ENCODE peak calls at places on chromosomes 1 and 21, in eight cellular contexts. V is NCI-H146, Q is fibroblast of mammary gland, W is T follicular helper cell, Y is H9, H is HCT116, P is HS-5, I is SJSA1. Z is an unnamed sample.

GRCh38 chr1:64043976-64044375 is 159.4 kb upstream of the UBE2U start:
- DNase-seq in V (no peak), Q (peak; percentile 94), Y (no peak), H (no peak), I (no peak), P (peak; percentile 25), W (no peak), Z (no peak)

GRCh38 chr1:231990388-231990787 is 363.8 kb downstream of the DISC1 start:
- DNase-seq in Q (no peak), H (no peak), Y (no peak), W (no peak), I (no peak), V (no peak), P (no peak), Z (no peak)

GRCh38 chr1:36108314-36108713 is 16.7 kb downstream of the COL8A2 start:
- DNase-seq in Y (no peak), Q (peak; percentile 25), I (peak; percentile 88), W (no peak), V (no peak), P (no peak), H (no peak), Z (no peak)

GRCh38 chr1:69824932-69825331 is 257.2 kb downstream of the LRRC7 start:
- DNase-seq in I (no peak), V (no peak), Y (no peak), H (no peak), Q (peak; percentile 50), P (no peak), W (no peak), Z (no peak)

GRCh38 chr1:109815809-109816791 is 52.4 kb upstream of the EPS8L3 start:
- DNase-seq in V (peak; percentile 76), H (no peak), Q (peak; percentile 35), W (no peak), P (no peak), Y (peak; percentile 10), I (no peak), Z (no peak)

GRCh38 chr1:18701183-18701582 is 70.5 kb downstream of the PAX7 start:
- DNase-seq in W (no peak), H (no peak), Y (no peak), P (no peak), Q (no peak), I (no peak), V (no peak), Z (no peak)

GRCh38 chr1:193754732-193755427 is 568.5 kb upstream of the B3GALT2 start:
- DNase-seq in P (no peak), W (no peak), I (no peak), Q (no peak), V (no peak), Y (no peak), H (peak; percentile 2), Z (no peak)

GRCh38 chr1:32618673-32619221 is 31.6 kb downstream of the ZBTB8OS start:
- DNase-seq in I (no peak), V (no peak), Q (peak; percentile 24), Y (no peak), W (no peak), P (no peak), H (no peak), Z (no peak)

GRCh38 chr1:57616906-57617305 is 193.0 kb upstream of the DAB1 start:
- DNase-seq in P (no peak), H (no peak), I (no peak), W (no peak), Q (no peak), Y (no peak), V (no peak), Z (no peak)

GRCh38 chr1:184060316-184060715 is 8.8 kb downstream of the TSEN15 start:
- DNase-seq in V (no peak), H (no peak), P (no peak), I (peak; percentile 86), Y (no peak), W (no peak), Q (no peak), Z (no peak)

GRCh38 chr1:56547977-56548376 is 31.4 kb downstream of the PLPP3 start:
- DNase-seq in V (no peak), H (no peak), I (no peak), Q (no peak), P (no peak), Y (no peak), W (no peak), Z (no peak)

GRCh38 chr1:201785291-201785690 is 43.7 kb upstream of the IPO9 start:
- DNase-seq in W (no peak), Y (no peak), P (no peak), Q (no peak), I (no peak), V (no peak), H (no peak), Z (no peak)

GRCh38 chr21:34968414-34969333 is 80.4 kb downstream of the RUNX1 start:
- DNase-seq in P (no peak), V (no peak), W (no peak), Y (no peak), Q (no peak), I (no peak), H (no peak), Z (no peak)

GRCh38 chr1:172117800-172118199 is 276.5 kb downstream of the DNM3 start:
- DNase-seq in W (no peak), V (no peak), Y (no peak), H (no peak), I (no peak), P (no peak), Q (no peak), Z (no peak)

GRCh38 chr1:64242895-64243756 is 39.7 kb downstream of the UBE2U start:
- DNase-seq in W (no peak), Q (peak; percentile 73), H (peak; percentile 40), I (peak; percentile 28), V (peak; percentile 22), P (no peak), Y (no peak), Z (no peak)

GRCh38 chr1:26411624-26412074 is 1.0 kb downstream of the LIN28A start:
- DNase-seq in P (no peak), I (no peak), V (no peak), Y (peak; percentile 64), W (no peak), Q (no peak), H (no peak), Z (no peak)

GRCh38 chr1:204294371-204294770 is 65.4 kb downstream of the PLEKHA6 start:
- DNase-seq in V (no peak), H (no peak), P (peak; percentile 83), W (no peak), Y (no peak), Q (peak; percentile 94), I (peak; percentile 87), Z (no peak)

GRCh38 chr1:192609110-192610079 is 26.6 kb upstream of the RGS13 start:
- DNase-seq in I (no peak), Q (no peak), P (no peak), W (peak; percentile 36), H (no peak), V (no peak), Y (no peak), Z (peak; percentile 42)

GRCh38 chr21:16587141-16587570 is 857.4 kb downstream of the USP25 start:
- DNase-seq in W (no peak), P (no peak), Y (peak; percentile 41), V (no peak), Q (peak; percentile 88), H (no peak), I (no peak), Z (no peak)

GRCh38 chr21:17612023-17612564 is 607 bp downstream of the BTG3 start:
- DNase-seq in I (no peak), Q (peak; percentile 45), W (peak; percentile 6), Y (peak; percentile 31), P (no peak), H (no peak), V (peak; percentile 24), Z (peak; percentile 8)

GRCh38 chr21:29145354-29145782 is 14.9 kb downstream of the MAP3K7CL start:
- DNase-seq in W (no peak), Y (no peak), V (no peak), I (peak; percentile 82), Q (peak; percentile 96), P (peak; percentile 94), H (no peak), Z (no peak)

GRCh38 chr1:240998441-240999015 is 358.5 kb downstream of the RGS7 start:
- DNase-seq in V (peak; percentile 56), H (no peak), P (no peak), Q (no peak), I (no peak), Y (no peak), W (no peak), Z (no peak)

GRCh38 chr1:110587906-110588305 is 18.3 kb downstream of the KCNA2 start:
- DNase-seq in Y (no peak), W (no peak), P (no peak), H (no peak), I (no peak), Q (no peak), V (no peak), Z (no peak)

GRCh38 chr1:7561331-7561921 is 209.7 kb upstream of the VAMP3 start:
- DNase-seq in H (no peak), W (no peak), Q (peak; percentile 7), V (peak; percentile 21), Y (peak; percentile 89), P (no peak), I (no peak), Z (no peak)

GRCh38 chr1:39574646-39575045 is 1.9 kb downstream of the PABPC4 start:
- DNase-seq in I (no peak), W (no peak), Q (peak; percentile 26), Y (no peak), H (no peak), P (no peak), V (no peak), Z (no peak)

GRCh38 chr1:55275976-55276375 is 60.8 kb upstream of the USP24 start:
- DNase-seq in P (no peak), H (no peak), V (no peak), Y (no peak), Q (peak; percentile 36), I (no peak), W (no peak), Z (no peak)

GRCh38 chr1:119920104-119920968 is 24.0 kb upstream of the ADAM30 start:
- DNase-seq in H (no peak), Y (no peak), Q (no peak), V (no peak), W (no peak), P (no peak), I (no peak), Z (no peak)

GRCh38 chr1:236507022-236507700 is 16.6 kb upstream of the LGALS8 start:
- DNase-seq in P (no peak), I (peak; percentile 65), H (no peak), V (no peak), Y (no peak), W (no peak), Q (no peak), Z (no peak)

GRCh38 chr1:1431845-1432565 is 3.5 kb upstream of the VWA1 start:
- DNase-seq in W (no peak), V (no peak), P (no peak), Y (no peak), Q (no peak), H (no peak), I (no peak), Z (no peak)

GRCh38 chr1:65658122-65658521 is 134.6 kb upstream of the PDE4B start:
- DNase-seq in I (no peak), P (peak; percentile 41), Q (peak; percentile 66), H (no peak), Y (no peak), W (no peak), V (no peak), Z (no peak)

GRCh38 chr1:194658090-194658439 is 1471.7 kb upstream of the B3GALT2 start:
- DNase-seq in P (peak; percentile 58), W (no peak), Q (peak; percentile 3), H (peak; percentile 42), Y (no peak), V (no peak), I (no peak), Z (no peak)

GRCh38 chr1:67818725-67819301 is 14.5 kb downstream of the GNG12 start:
- DNase-seq in W (no peak), I (no peak), V (no peak), P (no peak), H (no peak), Q (no peak), Y (no peak), Z (no peak)

GRCh38 chr1:233240839-233241682 is 54.5 kb downstream of the PCNX2 start:
- DNase-seq in W (no peak), H (no peak), P (no peak), V (peak; percentile 3), Y (peak; percentile 42), Q (peak; percentile 50), I (peak; percentile 50), Z (no peak)

GRCh38 chr1:87927391-87928073 is 598.9 kb downstream of the LMO4 start:
- DNase-seq in V (no peak), H (no peak), W (no peak), Q (no peak), P (no peak), Y (no peak), I (no peak), Z (no peak)